ENCODE peak calls at places on chromosome 12, in four cellular contexts. D, X, Y and O are unnamed samples.

GRCh38 chr12:102063066-102063465 is 1.3 kb upstream of the WASHC3 start:
- DNase-seq in Y (no peak), X (no peak), D (no peak), O (no peak)

GRCh38 chr12:104387190-104387589 is 69.6 kb upstream of the CHST11 start:
- DNase-seq in X (no peak), Y (no peak), D (no peak), O (no peak)

GRCh38 chr12:2299207-2299606 is 246.4 kb downstream of the CACNA1C start:
- DNase-seq in Y (no peak), X (no peak), D (no peak), O (no peak)

GRCh38 chr12:85755760-85756159 is 80.4 kb downstream of the RASSF9 start:
- DNase-seq in Y (no peak), D (no peak), X (no peak), O (no peak)

GRCh38 chr12:69679119-69679518 is 20.0 kb downstream of the BEST3 start:
- DNase-seq in D (no peak), Y (no peak), X (no peak), O (no peak)

GRCh38 chr12:32516230-32516629 is 116.9 kb downstream of the FGD4 start:
- DNase-seq in X (no peak), Y (no peak), D (no peak), O (no peak)

GRCh38 chr12:49973361-49973830 is 649 bp downstream of the AQP6 start:
- DNase-seq in Y (peak), X (no peak), D (no peak), O (no peak)

GRCh38 chr12:17204289-17205054 is 598.5 kb upstream of the LMO3 start:
- DNase-seq in D (no peak), Y (no peak), X (no peak), O (no peak)

GRCh38 chr12:6697584-6698351 is 2.8 kb downstream of the PIANP start:
- DNase-seq in X (peak), D (no peak), Y (no peak), O (no peak)

GRCh38 chr12:128316078-128316477 is 49.1 kb downstream of the TMEM132C start:
- DNase-seq in Y (no peak), X (no peak), D (no peak), O (no peak)

GRCh38 chr12:120693848-120694247 is 6.9 kb downstream of the MLEC start:
- DNase-seq in D (no peak), Y (no peak), X (no peak), O (no peak)

GRCh38 chr12:39476894-39477293 is 34.0 kb upstream of the KIF21A start:
- DNase-seq in Y (no peak), X (no peak), D (no peak), O (no peak)

GRCh38 chr12:60148831-60149230 is 553.0 kb downstream of the SLC16A7 start:
- DNase-seq in X (no peak), D (no peak), Y (no peak), O (no peak)
- H3K4me3 ChIP-seq in X (no peak), D (no peak), Y (no peak), O (no peak)

DNA sequence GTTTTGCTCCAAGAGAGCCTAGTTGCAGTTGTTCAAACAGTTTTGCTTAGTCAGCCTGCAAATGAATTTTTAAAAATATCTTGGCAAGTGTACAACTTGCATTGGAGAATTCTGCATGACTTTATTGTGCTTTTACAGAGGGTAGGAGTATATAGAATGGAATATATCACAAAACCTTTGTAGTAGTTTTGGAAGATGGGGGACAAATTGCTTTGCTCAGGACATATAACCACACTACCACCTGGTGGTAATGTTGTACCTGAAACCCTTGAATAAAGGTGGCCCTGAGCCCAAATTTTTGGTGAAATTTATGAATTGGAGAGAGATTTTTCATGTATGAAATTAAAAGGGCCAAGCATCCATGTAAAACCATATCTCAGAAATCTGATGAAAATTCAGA is 645.2 kb downstream of the MED13L start:
- DNase-seq in Y (no peak), X (no peak), D (no peak), O (no peak)
- TF ChIP-seq CTCF in Y (peak), X (no peak), D (no peak), O (peak)

GRCh38 chr12:97275261-97276197 is 187.1 kb upstream of the RMST start:
- DNase-seq in X (no peak), Y (no peak), D (no peak), O (no peak)
- H3K4me3 ChIP-seq in X (no peak), Y (no peak), D (no peak), O (no peak)

GRCh38 chr12:4908694-4909396 is 860 bp upstream of the KCNA1 start:
- DNase-seq in X (no peak), Y (no peak), D (no peak), O (no peak)
- TF ChIP-seq CTCF in X (no peak), Y (no peak), D (no peak), O (no peak)

GRCh38 chr12:54018608-54018984 is 9.6 kb upstream of the HOXC6 start:
- DNase-seq in D (no peak), Y (no peak), X (no peak), O (no peak)
- H3K4me3 ChIP-seq in D (no peak), Y (peak), X (no peak), O (peak)